ENCODE peak calls at places on chromosomes 11 and 22, in five cellular contexts. A is AG08396; K is RPMI7951; G is stimulated activated CD4-positive, alpha-beta T cell treated with anti-CD3 and anti-CD28 coated beads, Interleukin-12 subunit alpha, Interleukin-12 subunit beta, amount 100 ng/mL, for 48 hours; S is fibroblast of mammary gland. H is an unnamed sample.

GRCh38 chr11:76215946-76216345 is 9.6 kb upstream of the WNT11 start:
- DNase-seq in A (peak), K (peak), G (no peak), S (peak), H (no peak)

GRCh38 chr11:94946812-94947211 is 26.5 kb downstream of the CWC15 start:
- DNase-seq in A (no peak), K (no peak), G (no peak), S (no peak), H (no peak)

GRCh38 chr22:46379301-46379930 is 43.9 kb downstream of the TRMU start:
- DNase-seq in A (no peak), K (no peak), G (no peak), S (no peak), H (no peak)

GRCh38 chr22:45006873-45007246 is 2.9 kb downstream of the PHF21B start:
- DNase-seq in A (no peak), K (no peak), G (no peak), S (no peak), H (no peak)

GRCh38 chr22:33472462-33473344 is 414.5 kb upstream of the SYN3 start:
- DNase-seq in A (no peak), K (no peak), G (no peak), S (no peak), H (no peak)

GRCh38 chr22:25112538-25113253 is 87.0 kb upstream of the CRYBB3 start:
- DNase-seq in A (no peak), K (no peak), G (no peak), S (no peak), H (no peak)

GRCh38 chr22:23047265-23047664 is 23.1 kb upstream of the GNAZ start:
- DNase-seq in A (no peak), K (no peak), G (no peak), S (no peak), H (no peak)

GRCh38 chr11:78902771-78903507 is 328.3 kb upstream of the NARS2 start:
- DNase-seq in A (no peak), K (no peak), G (no peak), S (no peak), H (no peak)

GRCh38 chr11:2421996-2422395 is 21.4 kb downstream of the TSSC4 start:
- DNase-seq in A (no peak), K (no peak), G (no peak), S (no peak), H (no peak)

GRCh38 chr11:131691558-131692041 is 321.2 kb downstream of the NTM start:
- DNase-seq in A (peak), K (peak), G (peak), S (peak), H (no peak)

GRCh38 chr11:61611309-61611708 is 30.4 kb upstream of the SYT7 start:
- DNase-seq in A (no peak), K (no peak), G (no peak), S (no peak), H (no peak)

GRCh38 chr22:37675930-37676571 is 615 bp downstream of the LGALS1 start:
- DNase-seq in A (no peak), K (peak), G (no peak), S (peak), H (no peak)

GRCh38 chr11:38060930-38061329 is 1462.9 kb upstream of the RAG2 start:
- DNase-seq in A (no peak), K (no peak), G (no peak), S (no peak), H (no peak)

GRCh38 chr11:67544591-67545242 is 21.5 kb upstream of the CABP2 start:
- DNase-seq in A (no peak), K (no peak), G (no peak), S (no peak), H (no peak)

GRCh38 chr11:70487160-70487559 is 88.8 kb downstream of the CTTN start:
- DNase-seq in A (no peak), K (no peak), G (no peak), S (no peak), H (no peak)

GRCh38 chr22:35379146-35379993 is 1.5 kb upstream of the HMOX1 start:
- DNase-seq in A (no peak), K (no peak), G (no peak), S (no peak), H (no peak)

H was measured in foreskin melanocyte.